ENCODE peak calls at places on chromosomes 6 and 20, in four cellular contexts. Q, W, H and K are unnamed samples. For H3K9me3, the result is how much of the 10 kb centered on the place peaks cover.

GRCh38 chr20:48025061-48025515 is 239.8 kb upstream of the SULF2 start:
- DNase-seq in W (peak), H (peak), Q (no peak), K (no peak)

GRCh38 chr6:161128230-161128629 is 136.7 kb downstream of the MAP3K4 start:
- DNase-seq in H (no peak), Q (no peak), W (no peak), K (no peak)

GRCh38 chr6:116514103-116514502 is 2.7 kb downstream of the CALHM5 start:
- DNase-seq in Q (no peak), W (no peak), H (no peak), K (no peak)

GRCh38 chr6:85792278-85792677 is 149.6 kb upstream of the SYNCRIP start:
- DNase-seq in Q (no peak), W (no peak), H (no peak), K (no peak)

GRCh38 chr6:166752097-166752496 is 125.0 kb upstream of the RPS6KA2 start:
- DNase-seq in W (no peak), H (no peak), Q (no peak), K (no peak)

GRCh38 chr20:50969416-50969815 is 10.8 kb downstream of the MOCS3 start:
- DNase-seq in W (no peak), H (no peak), Q (no peak), K (no peak)

GRCh38 chr6:134605034-134605433 is 287.1 kb upstream of the SGK1 start:
- DNase-seq in Q (no peak), W (no peak), H (no peak), K (no peak)

GRCh38 chr6:18307006-18307405 is 42.7 kb upstream of the DEK start:
- DNase-seq in Q (no peak), H (no peak), W (no peak), K (no peak)

GRCh38 chr6:106117579-106117978 is 31.4 kb downstream of the PRDM1 start:
- DNase-seq in W (no peak), H (no peak), Q (no peak), K (peak)

GRCh38 chr6:56488281-56488680 is 154.4 kb downstream of the DST start:
- DNase-seq in H (no peak), W (no peak), Q (no peak), K (no peak)

GRCh38 chr6:107488875-107489635 is 862 bp upstream of the SOBP start:
- DNase-seq in W (peak), Q (peak), H (peak), K (peak)

GRCh38 chr6:81950877-81951276 is 198.4 kb upstream of the TENT5A start:
- DNase-seq in W (no peak), H (no peak), Q (no peak), K (no peak)

GRCh38 chr20:13220857-13221297 is at the start of gene ISM1:
- DNase-seq in H (peak), Q (peak), W (peak), K (no peak)

GRCh38 chr6:18680842-18681241 is 293.7 kb downstream of the RNF144B start:
- DNase-seq in Q (no peak), H (no peak), W (no peak), K (no peak)

GRCh38 chr20:14790771-14791517 is 453.5 kb upstream of the FLRT3 start:
- DNase-seq in W (no peak), Q (no peak), H (no peak), K (no peak)

GRCh38 chr20:21503345-21503744 is 10.5 kb downstream of the NKX2-2 start:
- DNase-seq in H (no peak), W (no peak), Q (no peak), K (no peak)

GRCh38 chr6:11779308-11780096 is 899 bp upstream of the ADTRP start:
- DNase-seq in W (no peak), Q (no peak), H (no peak), K (no peak)

GRCh38 chr6:76247527-76247926 is 175.1 kb upstream of the IMPG1 start:
- DNase-seq in W (no peak), H (no peak), Q (no peak), K (no peak)

GRCh38 chr20:61886721-61887658 is 178.7 kb downstream of the TAF4 start:
- DNase-seq in W (peak), H (no peak), Q (no peak), K (peak)

GRCh38 chr6:170073846-170074245 is 217.0 kb downstream of the DLL1 start:
- DNase-seq in W (no peak), Q (peak), H (peak), K (no peak)

GRCh38 chr6:5506149-5506548 is 244.8 kb downstream of the FARS2 start:
- DNase-seq in Q (no peak), W (no peak), H (no peak), K (no peak)

GRCh38 chr20:24673678-24674570 is 204.5 kb downstream of the SYNDIG1 start:
- DNase-seq in Q (peak), H (no peak), W (no peak), K (no peak)

GRCh38 chr6:56531839-56532595 is 110.7 kb downstream of the DST start:
- DNase-seq in Q (no peak), H (no peak), W (no peak), K (no peak)

GRCh38 chr6:46772754-46773153 is 20.4 kb upstream of the MEP1A start:
- DNase-seq in Q (peak), H (no peak), W (no peak), K (no peak)

GRCh38 chr20:40962733-40963504 is 65.7 kb upstream of the TOP1 start:
- DNase-seq in H (peak), W (peak), Q (peak), K (peak)

GRCh38 chr20:7744411-7744810 is 195.8 kb downstream of the HAO1 start:
- DNase-seq in Q (no peak), H (no peak), W (no peak), K (no peak)

GRCh38 chr6:19838442-19839236 is 1.5 kb downstream of the ID4 start:
- DNase-seq in Q (peak), H (peak), W (peak), K (no peak)

GRCh38 chr6:163711615-163712568 is 297.4 kb downstream of the QKI start:
- DNase-seq in H (peak), Q (peak), W (peak), K (no peak)
- TF ChIP-seq CTCF in H (no peak), Q (no peak), W (peak), K (no peak)

GRCh38 chr6:9138856-9139426 is 703.6 kb upstream of the SLC35B3 start:
- DNase-seq in H (no peak), W (no peak), Q (no peak), K (no peak)
- H3K27ac ChIP-seq in H (no peak), W (no peak), Q (no peak), K (no peak)

GRCh38 chr20:56094228-56094627 is 88.9 kb upstream of the CBLN4 start:
- DNase-seq in W (no peak), Q (no peak), H (no peak), K (no peak)
- H3K9me3 ChIP-seq in W (under half), Q (under half), H (under half), K (under half)

GRCh38 chr6:153028963-153029362 is 26.5 kb upstream of the MTRF1L start:
- DNase-seq in W (no peak), H (no peak), Q (no peak), K (no peak)

GRCh38 chr6:153028261-153028660 is 25.8 kb upstream of the MTRF1L start:
- DNase-seq in Q (no peak), H (no peak), W (no peak), K (no peak)

GRCh38 chr6:153034139-153034538 is 31.6 kb upstream of the MTRF1L start:
- DNase-seq in Q (no peak), H (no peak), W (no peak), K (no peak)

GRCh38 chr6:153032255-153032882 is 29.9 kb upstream of the MTRF1L start:
- DNase-seq in Q (no peak), H (no peak), W (no peak), K (no peak)

DNA sequence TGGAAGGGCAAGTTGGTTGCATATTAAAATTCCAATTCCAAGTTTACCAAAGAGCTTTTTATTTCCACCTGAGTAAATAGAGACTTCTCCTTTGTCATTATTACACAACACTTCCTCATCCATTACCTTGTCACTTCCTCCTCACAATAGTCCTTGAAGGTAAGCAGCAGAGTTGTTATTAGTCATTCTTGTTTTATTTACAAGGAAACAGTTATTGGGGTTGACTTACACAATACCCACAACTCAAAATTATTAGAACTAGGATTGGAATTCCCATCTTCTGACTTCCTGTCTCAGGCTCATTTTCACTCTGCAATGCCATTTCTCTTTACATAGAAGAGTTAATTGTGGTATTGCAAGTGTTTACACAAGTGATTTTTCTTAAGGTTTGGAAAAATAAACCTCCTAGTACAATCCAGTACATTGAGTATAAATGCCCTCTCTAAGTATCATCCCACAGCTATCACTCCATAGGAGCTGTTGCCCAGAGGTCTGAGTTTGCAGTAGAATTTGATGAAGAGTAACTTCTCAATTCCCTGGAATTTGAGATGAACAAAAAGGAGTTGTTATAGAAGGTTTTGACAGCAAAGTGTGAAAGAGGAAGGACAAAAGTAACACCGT is 28.9 kb upstream of the MTRF1L start:
- DNase-seq in H (no peak), Q (no peak), W (no peak), K (no peak)
- TF ChIP-seq CTCF in H (no peak), Q (no peak), W (no peak), K (no peak)

GRCh38 chr6:41711323-41712038 is 23.9 kb downstream of the TFEB start:
- DNase-seq in W (no peak), Q (no peak), H (no peak), K (no peak)
- H3K27ac ChIP-seq in W (peak), Q (peak), H (no peak), K (no peak)

GRCh38 chr6:349491-349921 is 42.0 kb upstream of the IRF4 start:
- DNase-seq in H (no peak), W (peak), Q (peak), K (no peak)
- H3K9me3 ChIP-seq in H (under half), W (under half), Q (under half), K (under half)

GRCh38 chr6:25916330-25916729 is 14.2 kb downstream of the SLC17A2 start:
- DNase-seq in W (no peak), H (no peak), Q (no peak), K (no peak)
- TF ChIP-seq CTCF in W (no peak), H (no peak), Q (no peak), K (no peak)

GRCh38 chr20:57821930-57822329 is 112.1 kb upstream of the PMEPA1 start:
- DNase-seq in Q (no peak), W (no peak), H (no peak), K (no peak)
- H3K27ac ChIP-seq in Q (no peak), W (no peak), H (no peak), K (no peak)